ENCODE peak calls at places on chromosomes 13 and 19, in eight cellular contexts. G is heart right ventricle, Z is type B pancreatic cell, F is retinal pigment epithelial cell, C is RWPE1, E is endodermal cell, A is osteocyte, K is foreskin fibroblast. U is an unnamed sample.

GRCh38 chr13:51805313-51805712 is 1.4 kb upstream of the DHRS12 start:
- DNase-seq in G (no peak), Z (no peak), F (no peak), C (no peak), E (no peak), A (no peak), K (no peak), U (no peak)

GRCh38 chr19:1008268-1009042 is 8.2 kb downstream of the GRIN3B start:
- DNase-seq in G (no peak), Z (no peak), F (no peak), C (no peak), E (no peak), A (no peak), K (no peak), U (no peak)

GRCh38 chr19:9797871-9798270 is 21.0 kb downstream of the FBXL12 start:
- DNase-seq in G (no peak), Z (no peak), F (no peak), C (no peak), E (no peak), A (no peak), K (no peak), U (no peak)

GRCh38 chr13:111210488-111210887 is 95.4 kb downstream of the ARHGEF7 start:
- DNase-seq in G (peak; percentile 51), Z (no peak), F (peak; percentile 81), C (peak; percentile 57), E (no peak), A (peak; percentile 91), K (peak; percentile 83), U (peak; percentile 68)

GRCh38 chr13:59710995-59711701 is 452.6 kb downstream of the DIAPH3 start:
- DNase-seq in G (no peak), Z (no peak), F (no peak), C (no peak), E (no peak), A (no peak), K (no peak), U (no peak)

GRCh38 chr13:89514534-89515312 is 1832.8 kb upstream of the MIR17HG start:
- DNase-seq in G (no peak), Z (no peak), F (peak; percentile 77), C (peak; percentile 63), E (peak; percentile 51), A (no peak), K (no peak), U (no peak)

GRCh38 chr13:107364658-107365057 is 796.7 kb upstream of the ARGLU1 start:
- DNase-seq in G (no peak), Z (no peak), F (no peak), C (no peak), E (no peak), A (no peak), K (no peak), U (no peak)

GRCh38 chr19:2111425-2111824 is 14.7 kb downstream of the IZUMO4 start:
- DNase-seq in G (no peak), Z (no peak), F (no peak), C (no peak), E (no peak), A (no peak), K (no peak), U (no peak)

DNA sequence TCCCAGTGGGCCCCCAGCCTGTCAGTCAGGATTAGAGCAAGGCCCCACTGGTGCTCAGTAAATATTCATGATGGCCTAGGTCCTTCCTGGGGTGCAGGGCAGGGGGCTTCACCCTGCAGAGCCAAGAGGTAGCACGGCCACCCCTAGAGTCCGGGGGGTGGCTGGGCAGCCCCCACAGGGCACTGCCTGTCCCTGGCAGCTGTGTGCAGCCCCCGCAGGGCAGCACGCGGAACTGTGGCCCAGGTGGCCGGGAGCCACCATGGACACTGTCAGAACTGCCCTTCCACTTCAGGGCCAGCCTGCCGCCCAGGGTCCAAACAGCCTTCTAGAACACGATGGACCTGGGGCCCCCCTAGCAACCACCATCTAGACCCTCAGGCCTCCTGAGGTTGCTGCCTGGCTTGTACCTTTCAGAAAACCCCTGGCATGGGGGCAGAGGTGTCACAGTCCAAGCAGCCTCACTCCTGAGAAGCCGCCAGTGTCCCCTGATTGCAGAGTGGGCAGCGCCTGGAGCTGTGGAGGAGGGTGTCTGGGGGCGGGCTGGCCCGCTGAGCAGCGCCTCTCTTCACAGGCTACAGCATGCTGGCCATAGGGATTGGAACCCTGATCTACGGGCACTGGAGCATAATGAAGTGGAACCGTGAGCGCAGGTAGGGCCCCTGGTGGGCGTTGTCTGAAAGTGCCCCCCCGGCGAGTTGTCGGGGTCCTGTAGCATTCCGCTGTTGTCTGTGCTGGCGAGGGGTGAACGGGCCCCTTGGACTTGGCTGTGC is 2.9 kb upstream of the YJEFN3 start:
- DNase-seq in G (no peak), Z (no peak), F (no peak), C (no peak), E (no peak), A (no peak), K (no peak), U (no peak)
- TF ChIP-seq CTCF in G (no peak), Z (no peak), F (peak; percentile 7), C (no peak), E (no peak), A (no peak), K (no peak), U (no peak)

GRCh38 chr19:18466354-18466753 is 28.4 kb upstream of the ISYNA1 start:
- DNase-seq in G (no peak), Z (no peak), F (no peak), C (no peak), E (no peak), A (no peak), K (no peak), U (no peak)

GRCh38 chr19:18465214-18465963 is 27.5 kb upstream of the ISYNA1 start:
- DNase-seq in G (no peak), Z (no peak), F (no peak), C (no peak), E (no peak), A (no peak), K (no peak), U (no peak)

GRCh38 chr19:18465964-18466339 is 28.0 kb upstream of the ISYNA1 start:
- DNase-seq in G (no peak), Z (no peak), F (no peak), C (no peak), E (no peak), A (no peak), K (no peak), U (no peak)

GRCh38 chr19:18461471-18461870 is 23.5 kb upstream of the ISYNA1 start:
- DNase-seq in G (no peak), Z (no peak), F (no peak), C (no peak), E (no peak), A (no peak), K (no peak), U (no peak)

DNA sequence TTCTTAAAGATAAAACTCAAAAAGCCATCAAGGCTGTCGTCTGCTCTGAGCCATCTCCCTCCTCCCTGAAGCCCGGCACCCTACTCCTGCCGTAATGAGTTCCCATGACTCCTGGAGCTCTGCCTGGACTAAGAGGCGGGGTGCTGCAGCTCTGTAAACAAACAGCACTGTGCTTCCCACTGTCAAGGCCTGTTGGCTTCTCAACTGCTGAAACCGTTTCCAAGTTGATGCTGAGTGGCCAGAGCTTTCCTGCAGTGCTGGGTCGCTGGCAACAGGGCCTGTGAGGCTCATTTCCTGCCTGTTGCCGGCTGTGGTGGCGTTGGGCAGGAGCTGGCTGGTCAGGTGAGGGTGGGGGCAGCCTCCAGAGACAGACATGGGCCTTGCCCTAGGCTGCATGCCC is 26.7 kb upstream of the ISYNA1 start:
- DNase-seq in G (peak; percentile 76), Z (no peak), F (peak; percentile 94), C (no peak), E (no peak), A (no peak), K (peak; percentile 66), U (peak; percentile 76)
- TF ChIP-seq CTCF in G (no peak), Z (no peak), F (no peak), C (no peak), E (no peak), A (no peak), K (no peak), U (no peak)

GRCh38 chr19:41367848-41368301 is 3.9 kb upstream of the B9D2 start:
- DNase-seq in G (no peak), Z (no peak), F (peak; percentile 79), C (peak; percentile 54), E (no peak), A (no peak), K (peak; percentile 83), U (no peak)

GRCh38 chr19:41363371-41363752 is 587 bp downstream of the B9D2 start:
- DNase-seq in G (no peak), Z (no peak), F (no peak), C (no peak), E (no peak), A (no peak), K (no peak), U (no peak)

GRCh38 chr19:41363753-41364545 is at the start of gene B9D2:
- DNase-seq in G (peak; percentile 96), Z (peak; percentile 97), F (peak; percentile 90), C (peak; percentile 99), E (peak; percentile 99), A (peak; percentile 99), K (peak; percentile 96), U (peak; percentile 98)

GRCh38 chr19:41364546-41365391 is 820 bp upstream of the B9D2 start:
- DNase-seq in G (no peak), Z (no peak), F (no peak), C (no peak), E (no peak), A (no peak), K (no peak), U (no peak)

GRCh38 chr19:41366089-41366488 is 2.1 kb upstream of the B9D2 start:
- DNase-seq in G (no peak), Z (no peak), F (no peak), C (no peak), E (peak; percentile 58), A (no peak), K (no peak), U (no peak)
- TF ChIP-seq CTCF in G (no peak), Z (peak; percentile 60), F (peak; percentile 24), C (no peak), E (peak; percentile 68), A (no peak), K (no peak), U (no peak)

GRCh38 chr13:19088416-19088815 is 93.2 kb downstream of the TUBA3C start:
- DNase-seq in G (no peak), Z (no peak), F (no peak), C (no peak), E (no peak), A (no peak), K (no peak), U (peak; percentile 24)

GRCh38 chr13:19090495-19090894 is 91.1 kb downstream of the TUBA3C start:
- DNase-seq in G (no peak), Z (no peak), F (no peak), C (no peak), E (no peak), A (no peak), K (no peak), U (no peak)

GRCh38 chr13:19085258-19085657 is 96.4 kb downstream of the TUBA3C start:
- DNase-seq in G (no peak), Z (no peak), F (no peak), C (no peak), E (no peak), A (no peak), K (no peak), U (peak; percentile 20)

GRCh38 chr13:19085876-19086275 is 95.7 kb downstream of the TUBA3C start:
- DNase-seq in G (no peak), Z (no peak), F (no peak), C (no peak), E (no peak), A (no peak), K (no peak), U (peak; percentile 16)

DNA sequence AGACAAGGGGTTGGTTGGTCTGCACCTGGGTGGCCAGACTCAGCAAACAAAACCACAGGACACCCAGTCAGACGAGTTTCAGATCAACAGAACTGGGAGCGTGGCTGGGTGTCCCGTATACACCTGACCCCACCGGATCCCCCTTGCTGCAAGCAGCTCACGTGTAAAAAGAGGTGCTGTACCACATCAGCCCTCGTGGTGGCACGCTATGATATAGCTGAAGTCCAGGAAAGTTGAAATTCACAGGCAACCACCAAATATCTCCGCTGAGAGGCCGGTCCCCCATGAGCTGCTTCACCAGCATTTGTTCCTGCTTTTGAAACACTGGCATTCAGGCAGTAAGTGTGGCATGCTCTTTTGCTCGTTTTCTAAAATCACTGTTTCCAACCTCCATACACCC is 92.3 kb downstream of the TUBA3C start:
- DNase-seq in G (no peak), Z (no peak), F (no peak), C (no peak), E (no peak), A (no peak), K (no peak), U (no peak)
- TF ChIP-seq CTCF in G (no peak), Z (no peak), F (no peak), C (no peak), E (no peak), A (no peak), K (no peak), U (no peak)